ENCODE peak calls at places on chromosome 4, in ten cellular contexts. P is CD8-positive, alpha-beta memory T cell; Y is right atrium auricular region; E is lung; L is CD4-positive, CD25-positive, alpha-beta regulatory T cell; R is neural progenitor cell; M is Panc1; O is heart right ventricle; Z is A549; Q is aorta. B is an unnamed sample.
A peak's percentile ranks its signal among the peaks of the same experiment; 100 is the strongest.

GRCh38 chr4:66837496-66837895 is 707.8 kb downstream of the CENPC start:
- DNase-seq in P (no peak), O (no peak), L (no peak), Y (no peak), R (no peak), Q (no peak), Z (no peak), M (no peak), E (no peak), B (no peak)

GRCh38 chr4:176981074-176981473 is 188.4 kb upstream of the VEGFC start:
- DNase-seq in Y (no peak), R (no peak), M (no peak), Q (no peak), E (no peak), L (no peak), P (no peak), O (no peak), Z (no peak), B (no peak)

GRCh38 chr4:157984285-157984911 is 188.4 kb downstream of the GASK1B start:
- DNase-seq in Z (no peak), P (no peak), M (no peak), E (no peak), Y (no peak), O (no peak), R (no peak), L (no peak), Q (no peak), B (no peak)

GRCh38 chr4:1512738-1513660 is 106.8 kb upstream of the NKX1-1 start:
- DNase-seq in P (peak; percentile 18), Y (no peak), Z (peak; percentile 48), M (no peak), L (no peak), Q (peak; percentile 43), R (peak; percentile 89), O (no peak), E (no peak), B (peak; percentile 62)

GRCh38 chr4:138643827-138644226 is 371.8 kb upstream of the NOCT start:
- DNase-seq in Z (no peak), R (no peak), M (no peak), E (no peak), Y (no peak), L (no peak), O (no peak), Q (no peak), P (no peak), B (no peak)

GRCh38 chr4:111883557-111883999 is 261.7 kb upstream of the FAM241A start:
- DNase-seq in E (no peak), P (no peak), R (peak; percentile 71), Q (no peak), Y (no peak), Z (no peak), O (no peak), M (no peak), L (no peak), B (no peak)

GRCh38 chr4:152697284-152698011 is 17.7 kb upstream of the TMEM154 start:
- DNase-seq in E (no peak), Y (no peak), R (no peak), M (no peak), Q (no peak), O (no peak), Z (no peak), L (no peak), P (no peak), B (no peak)

GRCh38 chr4:147760176-147760575 is 28.3 kb downstream of the ARHGAP10 start:
- DNase-seq in P (no peak), Z (no peak), E (no peak), Q (no peak), Y (no peak), O (no peak), R (no peak), L (no peak), M (no peak), B (no peak)

GRCh38 chr4:40745585-40745984 is 4.2 kb upstream of the NSUN7 start:
- DNase-seq in P (no peak), Z (no peak), E (no peak), Q (no peak), O (no peak), R (no peak), Y (no peak), M (no peak), L (no peak), B (no peak)

GRCh38 chr4:3467601-3468031 is 4.5 kb downstream of the DOK7 start:
- DNase-seq in L (no peak), M (no peak), O (no peak), Z (no peak), Q (no peak), E (no peak), Y (no peak), R (peak; percentile 6), P (no peak), B (no peak)
- H3K4me1 ChIP-seq in L (no peaks in the 10 kb centered on the region), M (no peaks in the 10 kb centered on the region), O (peaks cover 53% of the 10 kb centered on the region), Z (no peaks in the 10 kb centered on the region), Q (no peaks in the 10 kb centered on the region), E (no peaks in the 10 kb centered on the region), Y (no peaks in the 10 kb centered on the region), R (peaks cover 12% of the 10 kb centered on the region), P (no peaks in the 10 kb centered on the region), B (no peaks in the 10 kb centered on the region)

GRCh38 chr4:88600129-88600849 is 8.0 kb downstream of the HERC3 start:
- DNase-seq in L (no peak), Z (peak; percentile 40), Q (no peak), Y (no peak), R (no peak), M (no peak), P (no peak), E (no peak), O (no peak), B (no peak)

GRCh38 chr4:88597970-88598369 is 5.7 kb downstream of the HERC3 start:
- DNase-seq in M (no peak), E (no peak), L (no peak), O (no peak), R (peak; percentile 36), Y (no peak), Z (no peak), Q (no peak), P (no peak), B (no peak)

GRCh38 chr4:88604978-88605678 is 12.8 kb downstream of the HERC3 start:
- DNase-seq in L (no peak), M (no peak), Z (no peak), P (no peak), O (no peak), R (no peak), E (no peak), Q (no peak), Y (no peak), B (no peak)

GRCh38 chr4:88599298-88599697 is 7.0 kb downstream of the HERC3 start:
- DNase-seq in M (no peak), P (no peak), O (no peak), Y (no peak), Q (no peak), L (no peak), E (no peak), R (no peak), Z (peak; percentile 16), B (no peak)

GRCh38 chr4:88599714-88600113 is 7.4 kb downstream of the HERC3 start:
- DNase-seq in Z (no peak), M (no peak), Y (no peak), R (no peak), E (no peak), P (no peak), O (no peak), Q (no peak), L (no peak), B (no peak)
- H3K4me3 ChIP-seq in Z (no peak overlapping the region), M (no peak overlapping the region), Y (no peak overlapping the region), R (no peak overlapping the region), E (no peak overlapping the region), P (no peak overlapping the region), O (no peak overlapping the region), Q (no peak overlapping the region), L (peak overlapping the region; percentile 72), B (no peak overlapping the region)

DNA sequence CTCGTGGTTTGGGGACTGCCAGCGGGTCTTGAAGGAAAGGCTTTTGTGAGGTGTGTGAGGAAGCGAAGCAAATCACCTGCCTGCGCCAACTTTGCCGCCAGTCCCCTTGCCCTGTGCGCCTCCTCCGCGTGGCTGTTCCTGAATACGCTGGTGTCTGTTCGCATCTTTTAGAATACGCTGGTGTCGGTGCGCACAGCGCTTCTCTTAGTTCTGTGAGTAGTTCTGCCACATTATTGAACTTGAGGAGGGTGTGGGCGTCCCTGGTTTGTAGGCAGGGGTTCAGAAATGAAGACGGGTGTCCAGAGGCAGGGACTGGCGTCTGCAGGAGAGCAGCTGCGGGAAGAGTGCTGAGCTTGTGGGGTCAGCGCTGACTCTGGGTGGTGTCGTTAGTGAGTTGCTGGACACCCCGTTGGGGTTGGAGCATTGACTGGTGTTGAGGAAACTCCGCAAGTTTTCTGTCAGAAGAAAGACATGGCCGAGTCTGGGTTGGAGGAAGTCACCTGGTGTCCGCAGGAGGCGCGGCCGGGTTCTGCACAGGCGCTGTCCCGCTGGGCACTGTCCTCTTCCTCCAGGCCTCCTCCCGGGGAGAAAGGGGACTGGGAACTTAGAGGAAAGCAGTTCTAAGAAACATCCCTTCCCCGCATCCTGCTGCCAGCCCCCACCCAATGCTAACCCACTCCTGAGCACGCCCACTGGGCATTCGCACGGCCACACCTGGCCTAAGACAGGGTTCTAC is 952 bp downstream of the ZNF718 start:
- DNase-seq in Z (peak; percentile 38), P (no peak), Y (peak; percentile 59), R (peak; percentile 50), O (peak; percentile 37), E (peak; percentile 46), M (no peak), L (no peak), Q (peak; percentile 58), B (no peak)
- H3K27ac ChIP-seq in Z (peak overlapping the region; percentile 69), P (peak overlapping the region; percentile 78), Y (peak overlapping the region; percentile 89), R (peak overlapping the region; percentile 84), O (peak overlapping the region; percentile 78), E (peak overlapping the region; percentile 82), M (peak overlapping the region; percentile 93), L (peak overlapping the region; percentile 88), Q (peak overlapping the region; percentile 84), B (peak overlapping the region; percentile 94)

GRCh38 chr4:8184061-8184460 is 15.0 kb upstream of the SH3TC1 start:
- DNase-seq in M (no peak), E (no peak), R (no peak), P (no peak), Q (no peak), Z (no peak), Y (no peak), L (no peak), O (no peak), B (no peak)

GRCh38 chr4:8188085-8188484 is 11.0 kb upstream of the SH3TC1 start:
- DNase-seq in Y (no peak), R (no peak), Z (peak; percentile 30), E (no peak), Q (no peak), L (no peak), O (no peak), P (no peak), M (no peak), B (no peak)

GRCh38 chr4:8185280-8185679 is 13.8 kb upstream of the SH3TC1 start:
- DNase-seq in P (no peak), R (no peak), M (no peak), E (no peak), Z (no peak), Q (no peak), Y (no peak), L (no peak), O (no peak), B (no peak)

GRCh38 chr4:8186883-8187282 is 12.2 kb upstream of the SH3TC1 start:
- DNase-seq in P (no peak), Q (no peak), O (no peak), M (no peak), R (no peak), L (no peak), Y (no peak), Z (no peak), E (no peak), B (no peak)

GRCh38 chr4:8185930-8186329 is 13.2 kb upstream of the SH3TC1 start:
- DNase-seq in R (no peak), L (no peak), Y (no peak), Z (no peak), E (no peak), Q (no peak), O (no peak), M (no peak), P (no peak), B (no peak)
- H3K4me1 ChIP-seq in R (no peaks in the 10 kb centered on the region), L (no peaks in the 10 kb centered on the region), Y (no peaks in the 10 kb centered on the region), Z (peaks cover 55% of the 10 kb centered on the region), E (peaks cover 12% of the 10 kb centered on the region), Q (no peaks in the 10 kb centered on the region), O (peaks cover 70% of the 10 kb centered on the region), M (peaks cover 8% of the 10 kb centered on the region), P (no peaks in the 10 kb centered on the region), B (no peaks in the 10 kb centered on the region)

B was measured in naive thymus-derived CD4-positive, alpha-beta T cell.